ENCODE peak calls at places on chromosomes 5 and 9, in four cellular contexts. D is IMR-90, R is keratinocyte, I is HCT116. J is an unnamed sample.

GRCh38 chr5:172648008-172648359 is 6.9 kb downstream of the NEURL1B start:
- DNase-seq in D (no peak), R (peak; percentile 17), I (no peak), J (peak; percentile 52)

GRCh38 chr9:2234371-2234893 is 219.3 kb downstream of the SMARCA2 start:
- DNase-seq in D (peak; percentile 21), R (no peak), I (no peak), J (no peak)

GRCh38 chr5:159061834-159062530 is 37.7 kb downstream of the EBF1 start:
- DNase-seq in D (no peak), R (no peak), I (no peak), J (no peak)

GRCh38 chr5:26893078-26893477 is 145.3 kb downstream of the CDH9 start:
- DNase-seq in D (no peak), R (no peak), I (no peak), J (no peak)

GRCh38 chr9:70389642-70390266 is 24.7 kb downstream of the KLF9 start:
- DNase-seq in D (peak; percentile 49), R (no peak), I (no peak), J (no peak)

GRCh38 chr9:121895274-121895835 is 197.8 kb downstream of the TTLL11 start:
- DNase-seq in D (no peak), R (no peak), I (no peak), J (no peak)

GRCh38 chr9:107487521-107488399 is 1.8 kb downstream of the KLF4 start:
- DNase-seq in D (no peak), R (no peak), I (no peak), J (peak; percentile 77)

GRCh38 chr9:12718482-12719026 is 25.4 kb downstream of the TYRP1 start:
- DNase-seq in D (peak; percentile 44), R (no peak), I (no peak), J (peak; percentile 7)

GRCh38 chr5:31800351-31800750 is 161.4 kb downstream of the PDZD2 start:
- DNase-seq in D (no peak), R (no peak), I (no peak), J (no peak)

GRCh38 chr9:468766-469496 is 254.3 kb downstream of the DOCK8 start:
- DNase-seq in D (no peak), R (no peak), I (no peak), J (peak; percentile 7)
- H3K4me2 ChIP-seq in D (peak overlapping the region; percentile 3), R (peak overlapping the region; percentile 93), I (peak overlapping the region; percentile 82), J (peak overlapping the region; percentile 96)

GRCh38 chr5:124398471-124398870 is 348.0 kb downstream of the ZNF608 start:
- DNase-seq in D (peak; percentile 19), R (no peak), I (no peak), J (no peak)

GRCh38 chr5:124395899-124396298 is 350.5 kb downstream of the ZNF608 start:
- DNase-seq in D (no peak), R (no peak), I (no peak), J (no peak)

GRCh38 chr5:124399426-124399961 is 346.9 kb downstream of the ZNF608 start:
- DNase-seq in D (no peak), R (no peak), I (no peak), J (no peak)

GRCh38 chr5:124395287-124395686 is 351.2 kb downstream of the ZNF608 start:
- DNase-seq in D (no peak), R (no peak), I (no peak), J (no peak)

DNA sequence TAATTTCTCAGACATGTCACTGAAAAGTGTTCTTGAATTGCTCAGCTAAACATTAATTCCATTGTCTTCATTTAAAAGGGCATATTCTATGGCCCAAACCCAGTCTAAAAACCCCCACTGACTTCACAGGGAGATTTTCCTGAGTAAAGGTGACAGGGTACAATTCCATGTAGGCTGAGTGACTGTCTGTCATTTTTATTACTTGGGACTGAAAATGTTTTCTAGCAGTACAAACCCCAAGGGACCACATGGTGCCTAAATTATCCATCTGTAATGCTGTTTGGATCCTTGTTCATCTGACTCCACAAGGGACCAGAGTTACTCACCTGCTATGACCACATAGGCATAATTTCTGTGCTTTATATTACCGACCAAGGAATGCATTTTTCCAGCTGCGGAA is 349.1 kb downstream of the ZNF608 start:
- DNase-seq in D (no peak), R (no peak), I (no peak), J (no peak)
- H3K4me2 ChIP-seq in D (no peak overlapping the region), R (no peak overlapping the region), I (no peak overlapping the region), J (no peak overlapping the region)

DNA sequence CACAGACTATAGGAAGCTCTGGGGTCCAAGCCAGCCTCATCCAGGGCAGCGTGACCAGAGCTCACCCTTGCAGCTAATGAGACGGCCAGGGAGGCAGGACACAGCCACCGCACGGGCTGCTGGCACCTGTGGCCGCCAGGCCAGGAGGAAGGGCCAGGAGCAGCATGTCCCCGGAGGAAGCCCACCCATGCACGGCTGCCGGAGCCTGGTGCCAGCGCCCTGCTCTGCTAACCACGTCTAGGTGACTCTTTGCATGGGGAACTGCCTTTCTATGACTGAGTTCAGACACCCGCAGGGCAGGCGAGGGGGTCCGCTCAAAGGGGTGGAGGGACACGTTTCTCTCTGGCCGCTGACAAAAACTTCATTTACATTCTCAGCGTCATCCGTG is 68.5 kb upstream of the SARDH start:
- DNase-seq in D (no peak), R (no peak), I (no peak), J (no peak)
- H3K4me2 ChIP-seq in D (no peak overlapping the region), R (no peak overlapping the region), I (no peak overlapping the region), J (no peak overlapping the region)

GRCh38 chr5:179060116-179061008 is at the start of gene ZNF354C:
- DNase-seq in D (peak; percentile 87), R (peak; percentile 2), I (no peak), J (peak; percentile 60)

GRCh38 chr5:179055436-179055835 is 4.7 kb upstream of the ZNF354C start:
- DNase-seq in D (no peak), R (no peak), I (no peak), J (no peak)

GRCh38 chr5:179065703-179066102 is 5.5 kb downstream of the ZNF354C start:
- DNase-seq in D (no peak), R (no peak), I (no peak), J (no peak)

DNA sequence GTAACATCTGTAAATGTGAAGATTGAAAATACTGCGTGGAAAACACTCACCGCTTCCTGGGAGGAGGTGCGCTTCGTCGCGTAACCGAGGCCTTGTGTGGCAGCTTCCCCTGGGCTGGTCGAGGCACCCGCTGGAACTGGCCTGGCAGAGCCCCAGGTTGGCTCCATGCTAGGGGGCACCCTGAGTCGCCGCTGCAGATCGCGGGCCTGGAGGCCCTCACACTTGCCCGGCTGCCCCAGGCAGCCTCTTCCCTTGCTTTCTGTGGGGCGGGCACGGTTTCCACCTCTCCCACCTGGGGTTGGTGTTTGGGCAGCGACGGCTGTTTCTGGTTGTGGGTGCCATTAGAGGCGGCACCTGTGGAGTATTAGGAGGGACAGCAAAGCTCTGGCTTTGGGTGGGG is 852 bp downstream of the ZNF354C start:
- DNase-seq in D (no peak), R (no peak), I (no peak), J (no peak)
- H3K4me2 ChIP-seq in D (peak overlapping the region; percentile 87), R (peak overlapping the region; percentile 87), I (no peak overlapping the region), J (peak overlapping the region; percentile 82)

DNA sequence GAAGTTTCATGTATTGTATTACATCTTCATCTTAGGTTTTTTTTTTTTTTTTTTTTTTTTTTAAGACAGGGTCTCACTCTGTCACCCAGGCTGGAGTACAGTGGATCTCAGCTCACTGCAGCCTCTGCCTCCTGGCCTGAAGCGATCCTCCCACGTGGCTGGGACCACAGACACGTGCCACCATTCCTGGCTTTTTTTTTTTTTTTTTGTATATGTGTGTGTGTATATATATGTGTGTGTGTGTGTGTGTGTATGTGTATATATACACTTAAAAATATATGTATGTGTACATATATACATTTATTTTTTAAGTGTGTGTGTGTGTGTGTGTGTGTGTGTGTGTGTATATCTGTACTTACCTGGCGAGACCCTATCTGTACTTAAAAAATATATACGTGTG is 6.6 kb downstream of the DMXL1 start:
- DNase-seq in D (no peak), R (no peak), I (no peak), J (no peak)
- H3K4me2 ChIP-seq in D (no peak overlapping the region), R (no peak overlapping the region), I (no peak overlapping the region), J (no peak overlapping the region)

GRCh38 chr5:173659423-173659822 is 43.0 kb upstream of the BOD1 start:
- DNase-seq in D (no peak), R (no peak), I (no peak), J (no peak)

GRCh38 chr5:173665326-173665725 is 48.9 kb upstream of the BOD1 start:
- DNase-seq in D (no peak), R (no peak), I (no peak), J (no peak)

GRCh38 chr5:173660481-173661280 is 44.2 kb upstream of the BOD1 start:
- DNase-seq in D (no peak), R (no peak), I (no peak), J (no peak)

GRCh38 chr5:173663810-173664526 is 47.5 kb upstream of the BOD1 start:
- DNase-seq in D (no peak), R (no peak), I (no peak), J (no peak)

GRCh38 chr5:173662896-173663809 is 46.7 kb upstream of the BOD1 start:
- DNase-seq in D (no peak), R (no peak), I (no peak), J (no peak)
- H3K4me2 ChIP-seq in D (no peak overlapping the region), R (no peak overlapping the region), I (no peak overlapping the region), J (no peak overlapping the region)

DNA sequence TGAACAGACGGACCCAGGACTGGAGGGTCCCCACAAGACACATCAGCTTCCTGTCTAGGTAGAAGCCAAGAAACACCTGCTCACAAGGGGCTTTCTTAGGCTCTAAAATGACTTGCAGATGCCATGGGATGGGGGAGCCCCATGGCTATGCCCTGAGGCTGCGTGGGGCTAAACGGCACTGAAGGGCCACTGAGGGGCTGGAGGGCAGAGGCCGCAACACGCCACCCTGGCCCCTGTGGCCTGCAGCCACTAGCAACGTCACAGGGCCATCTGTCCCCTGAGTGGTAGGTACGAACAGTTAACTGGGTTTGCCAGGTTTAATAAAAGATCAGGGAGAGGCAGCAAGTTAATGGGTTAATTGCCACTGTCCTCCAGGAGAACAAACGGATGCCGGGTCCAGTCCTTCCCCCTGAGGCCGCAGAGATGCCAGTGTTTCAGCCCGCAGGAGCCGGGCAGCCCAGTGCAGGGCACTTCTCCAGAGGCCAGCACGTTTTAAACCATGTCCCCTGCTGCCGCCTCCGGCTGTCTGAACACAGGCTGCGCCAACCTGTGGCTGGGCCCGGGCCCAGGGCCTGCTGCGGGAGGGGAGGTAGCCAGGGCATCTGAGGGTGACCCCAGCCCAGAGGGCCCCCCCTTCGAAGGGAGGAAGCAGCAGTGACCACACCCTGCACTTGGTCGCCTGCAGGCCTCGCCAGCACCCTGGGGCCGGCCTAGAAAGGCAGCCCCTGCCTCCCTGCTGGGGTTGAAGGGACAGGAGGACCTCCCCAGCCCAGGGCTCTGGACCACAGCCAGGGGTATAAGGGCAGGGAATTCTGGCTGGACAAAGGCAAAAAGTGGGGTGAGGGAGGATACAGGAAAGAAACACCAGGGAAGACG is 227.4 kb downstream of the FANCC start:
- DNase-seq in D (no peak), R (no peak), I (no peak), J (peak; percentile 39)
- H3K4me2 ChIP-seq in D (no peak overlapping the region), R (no peak overlapping the region), I (no peak overlapping the region), J (peak overlapping the region; percentile 72)

GRCh38 chr5:6659941-6660684 is 26.9 kb downstream of the SRD5A1 start:
- DNase-seq in D (no peak), R (no peak), I (no peak), J (no peak)
- H3K4me2 ChIP-seq in D (no peak overlapping the region), R (no peak overlapping the region), I (no peak overlapping the region), J (no peak overlapping the region)

GRCh38 chr9:20558609-20559016 is 63.7 kb downstream of the MLLT3 start:
- DNase-seq in D (peak; percentile 93), R (peak; percentile 28), I (no peak), J (no peak)
- H3K4me2 ChIP-seq in D (peak overlapping the region; percentile 79), R (peak overlapping the region; percentile 44), I (no peak overlapping the region), J (peak overlapping the region; percentile 26)